ENCODE peak calls at places on chromosomes 1 and 21, in nine cellular contexts. One of them, this sample, is unnamed.

GRCh38 chr1:227823537-227823936 is 8.1 kb downstream of the PRSS38 start:
- DNase-seq in thyroid gland: no peak
- DNase-seq in dorsolateral prefrontal cortex: no peak
- DNase-seq in cardiac muscle cell: no peak
- DNase-seq in ovary: no peak
- DNase-seq in fibroblast of pulmonary artery: no peak
- DNase-seq in esophagus muscularis mucosa: no peak
- DNase-seq in NB4: no peak
- DNase-seq in ascending aorta: no peak
- DNase-seq in this sample: no peak

GRCh38 chr1:8384577-8384976 is 66.7 kb downstream of the SLC45A1 start:
- DNase-seq in thyroid gland: no peak
- DNase-seq in dorsolateral prefrontal cortex: no peak
- DNase-seq in cardiac muscle cell: no peak
- DNase-seq in ovary: no peak
- DNase-seq in fibroblast of pulmonary artery: no peak
- DNase-seq in esophagus muscularis mucosa: no peak
- DNase-seq in NB4: no peak
- DNase-seq in ascending aorta: no peak
- DNase-seq in this sample: no peak

GRCh38 chr1:234730542-234731370 is 120.8 kb upstream of the IRF2BP2 start:
- DNase-seq in thyroid gland: no peak
- DNase-seq in dorsolateral prefrontal cortex: no peak
- DNase-seq in cardiac muscle cell: no peak
- DNase-seq in ovary: no peak
- DNase-seq in fibroblast of pulmonary artery: no peak
- DNase-seq in esophagus muscularis mucosa: no peak
- DNase-seq in NB4: no peak
- DNase-seq in ascending aorta: no peak
- DNase-seq in this sample: peak; percentile 71

GRCh38 chr1:108716437-108717230 is 3.9 kb downstream of the FNDC7 start:
- DNase-seq in thyroid gland: no peak
- DNase-seq in dorsolateral prefrontal cortex: no peak
- DNase-seq in cardiac muscle cell: peak; percentile 35
- DNase-seq in ovary: no peak
- DNase-seq in fibroblast of pulmonary artery: no peak
- DNase-seq in esophagus muscularis mucosa: no peak
- DNase-seq in NB4: no peak
- DNase-seq in ascending aorta: no peak
- DNase-seq in this sample: no peak

GRCh38 chr1:3283849-3284248 is 170.6 kb upstream of the ARHGEF16 start:
- DNase-seq in thyroid gland: peak; percentile 63
- DNase-seq in dorsolateral prefrontal cortex: peak; percentile 65
- DNase-seq in cardiac muscle cell: peak; percentile 20
- DNase-seq in ovary: peak; percentile 60
- DNase-seq in fibroblast of pulmonary artery: peak; percentile 1
- DNase-seq in esophagus muscularis mucosa: no peak
- DNase-seq in NB4: peak; percentile 26
- DNase-seq in ascending aorta: no peak
- DNase-seq in this sample: no peak

GRCh38 chr1:21716169-21716568 is 47.0 kb upstream of the RAP1GAP start:
- DNase-seq in thyroid gland: no peak
- DNase-seq in dorsolateral prefrontal cortex: no peak
- DNase-seq in cardiac muscle cell: no peak
- DNase-seq in ovary: no peak
- DNase-seq in fibroblast of pulmonary artery: no peak
- DNase-seq in esophagus muscularis mucosa: no peak
- DNase-seq in NB4: no peak
- DNase-seq in ascending aorta: no peak
- DNase-seq in this sample: no peak

GRCh38 chr21:36700295-36700960 is 1.5 kb downstream of the SIM2 start:
- DNase-seq in thyroid gland: no peak
- DNase-seq in dorsolateral prefrontal cortex: no peak
- DNase-seq in cardiac muscle cell: no peak
- DNase-seq in ovary: no peak
- DNase-seq in fibroblast of pulmonary artery: no peak
- DNase-seq in esophagus muscularis mucosa: no peak
- DNase-seq in NB4: no peak
- DNase-seq in ascending aorta: no peak
- DNase-seq in this sample: no peak

GRCh38 chr1:227945891-227946623 is 1.7 kb downstream of the WNT9A start:
- DNase-seq in thyroid gland: peak; percentile 90
- DNase-seq in dorsolateral prefrontal cortex: peak; percentile 24
- DNase-seq in cardiac muscle cell: peak; percentile 32
- DNase-seq in ovary: peak; percentile 77
- DNase-seq in fibroblast of pulmonary artery: peak; percentile 41
- DNase-seq in esophagus muscularis mucosa: no peak
- DNase-seq in NB4: peak; percentile 59
- DNase-seq in ascending aorta: peak; percentile 77
- DNase-seq in this sample: no peak

GRCh38 chr1:65141394-65141793 is 6.6 kb upstream of the AK4 start:
- DNase-seq in thyroid gland: no peak
- DNase-seq in dorsolateral prefrontal cortex: no peak
- DNase-seq in cardiac muscle cell: peak; percentile 46
- DNase-seq in ovary: no peak
- DNase-seq in fibroblast of pulmonary artery: peak; percentile 52
- DNase-seq in esophagus muscularis mucosa: no peak
- DNase-seq in NB4: no peak
- DNase-seq in ascending aorta: no peak
- DNase-seq in this sample: no peak

GRCh38 chr1:232131715-232132391 is 498.1 kb downstream of the SIPA1L2 start:
- DNase-seq in thyroid gland: no peak
- DNase-seq in dorsolateral prefrontal cortex: no peak
- DNase-seq in cardiac muscle cell: no peak
- DNase-seq in ovary: no peak
- DNase-seq in fibroblast of pulmonary artery: no peak
- DNase-seq in esophagus muscularis mucosa: no peak
- DNase-seq in NB4: no peak
- DNase-seq in ascending aorta: no peak
- DNase-seq in this sample: no peak

GRCh38 chr21:44371596-44371995 is 18.2 kb downstream of the TRPM2 start:
- DNase-seq in thyroid gland: no peak
- DNase-seq in dorsolateral prefrontal cortex: peak; percentile 14
- DNase-seq in cardiac muscle cell: no peak
- DNase-seq in ovary: no peak
- DNase-seq in fibroblast of pulmonary artery: no peak
- DNase-seq in esophagus muscularis mucosa: no peak
- DNase-seq in NB4: no peak
- DNase-seq in ascending aorta: peak; percentile 13
- DNase-seq in this sample: no peak

GRCh38 chr1:177171536-177172123 is 872 bp downstream of the BRINP2 start:
- DNase-seq in thyroid gland: no peak
- DNase-seq in dorsolateral prefrontal cortex: no peak
- DNase-seq in cardiac muscle cell: peak; percentile 57
- DNase-seq in ovary: no peak
- DNase-seq in fibroblast of pulmonary artery: no peak
- DNase-seq in esophagus muscularis mucosa: no peak
- DNase-seq in NB4: no peak
- DNase-seq in ascending aorta: no peak
- DNase-seq in this sample: no peak

GRCh38 chr1:9843576-9843945 is 19.8 kb upstream of the CLSTN1 start:
- DNase-seq in thyroid gland: no peak
- DNase-seq in dorsolateral prefrontal cortex: no peak
- DNase-seq in cardiac muscle cell: no peak
- DNase-seq in ovary: no peak
- DNase-seq in fibroblast of pulmonary artery: no peak
- DNase-seq in esophagus muscularis mucosa: no peak
- DNase-seq in NB4: no peak
- DNase-seq in ascending aorta: no peak
- DNase-seq in this sample: no peak

GRCh38 chr1:221230605-221231004 is 351.4 kb downstream of the HLX start:
- DNase-seq in thyroid gland: no peak
- DNase-seq in dorsolateral prefrontal cortex: no peak
- DNase-seq in cardiac muscle cell: no peak
- DNase-seq in ovary: no peak
- DNase-seq in fibroblast of pulmonary artery: peak; percentile 15
- DNase-seq in esophagus muscularis mucosa: no peak
- DNase-seq in NB4: no peak
- DNase-seq in ascending aorta: no peak
- DNase-seq in this sample: no peak

GRCh38 chr1:52098139-52098871 is 42.2 kb downstream of the BTF3L4 start:
- DNase-seq in thyroid gland: no peak
- DNase-seq in dorsolateral prefrontal cortex: no peak
- DNase-seq in cardiac muscle cell: no peak
- DNase-seq in ovary: no peak
- DNase-seq in fibroblast of pulmonary artery: no peak
- DNase-seq in esophagus muscularis mucosa: no peak
- DNase-seq in NB4: no peak
- DNase-seq in ascending aorta: no peak
- DNase-seq in this sample: peak; percentile 42

GRCh38 chr1:225158291-225158690 is 228.8 kb downstream of the DNAH14 start:
- DNase-seq in thyroid gland: no peak
- DNase-seq in dorsolateral prefrontal cortex: no peak
- DNase-seq in cardiac muscle cell: no peak
- DNase-seq in ovary: no peak
- DNase-seq in fibroblast of pulmonary artery: no peak
- DNase-seq in esophagus muscularis mucosa: no peak
- DNase-seq in NB4: no peak
- DNase-seq in ascending aorta: no peak
- DNase-seq in this sample: no peak
- TF ChIP-seq CTCF in thyroid gland: no peak
- TF ChIP-seq CTCF in dorsolateral prefrontal cortex: no peak
- TF ChIP-seq CTCF in cardiac muscle cell: no peak
- TF ChIP-seq CTCF in ovary: no peak
- TF ChIP-seq CTCF in fibroblast of pulmonary artery: no peak
- TF ChIP-seq CTCF in esophagus muscularis mucosa: no peak
- TF ChIP-seq CTCF in NB4: no peak
- TF ChIP-seq CTCF in ascending aorta: no peak
- TF ChIP-seq CTCF in this sample: no peak

GRCh38 chr1:47835409-47835808 is 161.8 kb downstream of the TRABD2B start:
- DNase-seq in thyroid gland: no peak
- DNase-seq in dorsolateral prefrontal cortex: no peak
- DNase-seq in cardiac muscle cell: no peak
- DNase-seq in ovary: no peak
- DNase-seq in fibroblast of pulmonary artery: no peak
- DNase-seq in esophagus muscularis mucosa: no peak
- DNase-seq in NB4: no peak
- DNase-seq in ascending aorta: no peak
- DNase-seq in this sample: no peak
- H3K4me3 ChIP-seq in thyroid gland: no peak overlapping the region
- H3K4me3 ChIP-seq in dorsolateral prefrontal cortex: no peak overlapping the region
- H3K4me3 ChIP-seq in cardiac muscle cell: no peak overlapping the region
- H3K4me3 ChIP-seq in ovary: no peak overlapping the region
- H3K4me3 ChIP-seq in fibroblast of pulmonary artery: no peak overlapping the region
- H3K4me3 ChIP-seq in esophagus muscularis mucosa: no peak overlapping the region
- H3K4me3 ChIP-seq in NB4: no peak overlapping the region
- H3K4me3 ChIP-seq in ascending aorta: no peak overlapping the region
- H3K4me3 ChIP-seq in this sample: no peak overlapping the region

GRCh38 chr1:113674591-113674990 is 84.7 kb downstream of the PHTF1 start:
- DNase-seq in thyroid gland: no peak
- DNase-seq in dorsolateral prefrontal cortex: no peak
- DNase-seq in cardiac muscle cell: no peak
- DNase-seq in ovary: no peak
- DNase-seq in fibroblast of pulmonary artery: no peak
- DNase-seq in esophagus muscularis mucosa: no peak
- DNase-seq in NB4: no peak
- DNase-seq in ascending aorta: no peak
- DNase-seq in this sample: no peak

GRCh38 chr1:113672491-113672890 is 86.8 kb downstream of the PHTF1 start:
- DNase-seq in thyroid gland: no peak
- DNase-seq in dorsolateral prefrontal cortex: no peak
- DNase-seq in cardiac muscle cell: no peak
- DNase-seq in ovary: no peak
- DNase-seq in fibroblast of pulmonary artery: no peak
- DNase-seq in esophagus muscularis mucosa: no peak
- DNase-seq in NB4: no peak
- DNase-seq in ascending aorta: no peak
- DNase-seq in this sample: no peak

GRCh38 chr1:113675299-113675698 is 84.0 kb downstream of the PHTF1 start:
- DNase-seq in thyroid gland: no peak
- DNase-seq in dorsolateral prefrontal cortex: no peak
- DNase-seq in cardiac muscle cell: peak; percentile 32
- DNase-seq in ovary: no peak
- DNase-seq in fibroblast of pulmonary artery: peak; percentile 17
- DNase-seq in esophagus muscularis mucosa: no peak
- DNase-seq in NB4: peak; percentile 30
- DNase-seq in ascending aorta: no peak
- DNase-seq in this sample: no peak

GRCh38 chr1:113670650-113671049 is 88.6 kb downstream of the PHTF1 start:
- DNase-seq in thyroid gland: no peak
- DNase-seq in dorsolateral prefrontal cortex: no peak
- DNase-seq in cardiac muscle cell: no peak
- DNase-seq in ovary: no peak
- DNase-seq in fibroblast of pulmonary artery: no peak
- DNase-seq in esophagus muscularis mucosa: no peak
- DNase-seq in NB4: no peak
- DNase-seq in ascending aorta: no peak
- DNase-seq in this sample: no peak

GRCh38 chr1:113669988-113670387 is 89.3 kb downstream of the PHTF1 start:
- DNase-seq in thyroid gland: no peak
- DNase-seq in dorsolateral prefrontal cortex: no peak
- DNase-seq in cardiac muscle cell: no peak
- DNase-seq in ovary: no peak
- DNase-seq in fibroblast of pulmonary artery: no peak
- DNase-seq in esophagus muscularis mucosa: no peak
- DNase-seq in NB4: no peak
- DNase-seq in ascending aorta: no peak
- DNase-seq in this sample: no peak
- TF ChIP-seq CTCF in thyroid gland: no peak
- TF ChIP-seq CTCF in dorsolateral prefrontal cortex: no peak
- TF ChIP-seq CTCF in cardiac muscle cell: no peak
- TF ChIP-seq CTCF in ovary: no peak
- TF ChIP-seq CTCF in fibroblast of pulmonary artery: no peak
- TF ChIP-seq CTCF in esophagus muscularis mucosa: no peak
- TF ChIP-seq CTCF in NB4: no peak
- TF ChIP-seq CTCF in ascending aorta: no peak
- TF ChIP-seq CTCF in this sample: no peak

DNA sequence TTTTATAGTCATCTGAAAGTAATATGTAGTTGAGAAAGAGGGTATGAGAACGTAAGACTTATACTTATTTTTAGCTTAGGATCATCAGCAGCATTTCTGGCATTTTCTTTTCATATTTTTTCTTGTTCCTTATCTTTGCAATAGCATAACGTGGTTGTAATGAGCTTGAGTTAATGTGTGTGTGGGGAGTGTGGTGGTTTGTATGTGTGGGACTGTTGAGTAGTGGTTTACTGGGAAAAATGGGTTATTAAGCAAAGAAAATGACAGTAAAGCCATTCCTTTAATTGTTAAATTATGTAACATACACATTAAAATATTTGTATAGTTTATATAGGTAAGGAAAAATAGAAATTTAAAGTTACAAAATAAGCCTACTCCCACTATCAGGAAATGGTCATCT is 15.2 kb downstream of the PIP5K1A start:
- DNase-seq in thyroid gland: no peak
- DNase-seq in dorsolateral prefrontal cortex: no peak
- DNase-seq in cardiac muscle cell: peak; percentile 27
- DNase-seq in ovary: no peak
- DNase-seq in fibroblast of pulmonary artery: no peak
- DNase-seq in esophagus muscularis mucosa: no peak
- DNase-seq in NB4: no peak
- DNase-seq in ascending aorta: no peak
- DNase-seq in this sample: no peak
- H3K4me3 ChIP-seq in thyroid gland: no peak overlapping the region
- H3K4me3 ChIP-seq in dorsolateral prefrontal cortex: no peak overlapping the region
- H3K4me3 ChIP-seq in cardiac muscle cell: no peak overlapping the region
- H3K4me3 ChIP-seq in ovary: no peak overlapping the region
- H3K4me3 ChIP-seq in fibroblast of pulmonary artery: no peak overlapping the region
- H3K4me3 ChIP-seq in esophagus muscularis mucosa: no peak overlapping the region
- H3K4me3 ChIP-seq in NB4: no peak overlapping the region
- H3K4me3 ChIP-seq in ascending aorta: no peak overlapping the region
- H3K4me3 ChIP-seq in this sample: no peak overlapping the region